ENCODE peak calls at places on chromosomes 5 and 9, in seven cellular contexts. X, C, M, U, Z, E and A are unnamed samples.

GRCh38 chr5:110625376-110625999 is 101.0 kb downstream of the TMEM232 start:
- DNase-seq in U (no peak), M (peak; percentile 63), E (no peak), C (peak; percentile 21), Z (peak; percentile 51), X (no peak), A (peak; percentile 52)

GRCh38 chr9:90086076-90086475 is 481.3 kb downstream of the GADD45G start:
- DNase-seq in Z (no peak), E (no peak), U (no peak), M (peak; percentile 10), X (no peak), C (no peak), A (no peak)

GRCh38 chr9:110187126-110187525 is 20.8 kb downstream of the C9orf152 start:
- DNase-seq in U (no peak), X (no peak), C (no peak), Z (no peak), M (no peak), E (no peak), A (no peak)

GRCh38 chr5:110588241-110588962 is 138.1 kb downstream of the TMEM232 start:
- DNase-seq in M (no peak), U (no peak), E (no peak), Z (no peak), X (no peak), C (no peak), A (no peak)

GRCh38 chr9:78030553-78031270 is 899 bp downstream of the GNAQ start:
- DNase-seq in Z (peak; percentile 69), M (peak; percentile 43), X (peak; percentile 58), C (peak; percentile 79), E (peak; percentile 61), U (peak; percentile 70), A (peak; percentile 21)

GRCh38 chr5:150386024-150386855 is 26.5 kb downstream of the CD74 start:
- DNase-seq in M (peak; percentile 67), Z (no peak), C (no peak), X (no peak), E (no peak), U (no peak), A (no peak)

GRCh38 chr9:121945849-121946248 is 147.3 kb downstream of the TTLL11 start:
- DNase-seq in E (no peak), Z (no peak), U (no peak), M (no peak), C (no peak), X (no peak), A (peak; percentile 47)

GRCh38 chr9:91817493-91818225 is 132.4 kb downstream of the ROR2 start:
- DNase-seq in C (peak; percentile 51), E (peak; percentile 48), M (no peak), X (peak; percentile 43), U (no peak), Z (peak; percentile 87), A (peak; percentile 95)

GRCh38 chr9:94656190-94656589 is 16.9 kb upstream of the FBP1 start:
- DNase-seq in M (peak; percentile 44), X (no peak), Z (no peak), C (no peak), U (no peak), E (no peak), A (no peak)

GRCh38 chr5:151034422-151035379 is 14.3 kb downstream of the GPX3 start:
- DNase-seq in U (no peak), Z (no peak), M (no peak), E (no peak), C (no peak), X (no peak), A (no peak)

GRCh38 chr5:55853818-55854217 is 2.7 kb downstream of the IL31RA start:
- DNase-seq in E (no peak), M (no peak), X (no peak), C (no peak), Z (peak; percentile 35), U (no peak), A (peak; percentile 67)

GRCh38 chr9:92561374-92562329 is 25.9 kb upstream of the ECM2 start:
- DNase-seq in Z (peak; percentile 28), M (no peak), U (no peak), E (no peak), X (no peak), C (no peak), A (peak; percentile 74)

GRCh38 chr5:75885849-75886596 is 168.8 kb upstream of the POC5 start:
- DNase-seq in M (peak; percentile 60), U (no peak), X (peak; percentile 45), C (peak; percentile 70), Z (no peak), E (no peak), A (no peak)

GRCh38 chr9:134490446-134490845 is 151.2 kb upstream of the COL5A1 start:
- DNase-seq in X (no peak), C (no peak), U (no peak), M (no peak), E (no peak), Z (no peak), A (no peak)

GRCh38 chr9:137077758-137078693 is 709 bp downstream of the UAP1L1 start:
- DNase-seq in E (no peak), M (no peak), C (no peak), Z (peak; percentile 28), X (no peak), U (no peak), A (no peak)

GRCh38 chr5:161966544-161966943 is 101.0 kb upstream of the GABRG2 start:
- DNase-seq in M (peak; percentile 8), U (no peak), Z (no peak), C (peak; percentile 55), E (peak; percentile 8), X (no peak), A (no peak)

GRCh38 chr5:151037561-151038291 is 17.3 kb downstream of the GPX3 start:
- DNase-seq in X (no peak), Z (peak; percentile 80), M (peak; percentile 16), U (no peak), E (no peak), C (no peak), A (peak; percentile 75)

GRCh38 chr9:135523521-135524129 is 2.4 kb downstream of the LCN1 start:
- DNase-seq in E (no peak), X (no peak), U (no peak), M (no peak), C (no peak), Z (no peak), A (no peak)

GRCh38 chr5:17267099-17267498 is 49.7 kb downstream of the BASP1 start:
- DNase-seq in Z (no peak), U (no peak), C (no peak), M (peak; percentile 39), X (no peak), E (no peak), A (peak; percentile 65)

GRCh38 chr5:10632110-10632903 is 68.4 kb downstream of the ANKRD33B start:
- DNase-seq in Z (peak; percentile 54), C (peak; percentile 55), X (no peak), E (no peak), M (peak; percentile 47), U (no peak), A (peak; percentile 59)

GRCh38 chr9:106333487-106333886 is 529.5 kb upstream of the ZNF462 start:
- DNase-seq in Z (no peak), X (no peak), E (no peak), U (no peak), M (no peak), C (no peak), A (no peak)

GRCh38 chr5:177419045-177419444 is 7.4 kb upstream of the GRK6 start:
- DNase-seq in C (peak; percentile 67), E (no peak), U (no peak), X (no peak), M (peak; percentile 91), Z (peak; percentile 79), A (peak; percentile 81)

GRCh38 chr5:120538149-120538548 is 74.0 kb downstream of the PRR16 start:
- DNase-seq in E (no peak), C (no peak), U (no peak), Z (peak; percentile 35), X (no peak), M (no peak), A (peak; percentile 90)

GRCh38 chr9:21841133-21841532 is 38.7 kb downstream of the MTAP start:
- DNase-seq in X (no peak), Z (no peak), C (no peak), E (no peak), M (no peak), U (no peak), A (no peak)

GRCh38 chr9:124309665-124310064 is 51.9 kb downstream of the NEK6 start:
- DNase-seq in U (no peak), E (no peak), X (peak; percentile 71), M (peak; percentile 96), Z (peak; percentile 93), C (peak; percentile 96), A (peak; percentile 99)

GRCh38 chr5:169301386-169301930 is 519 bp upstream of the SLIT3 start:
- DNase-seq in X (peak; percentile 62), M (no peak), C (no peak), U (no peak), E (peak; percentile 11), Z (no peak), A (no peak)

GRCh38 chr9:137406876-137407589 is 15.9 kb downstream of the EXD3 start:
- DNase-seq in E (peak; percentile 77), C (peak; percentile 76), X (peak; percentile 80), Z (peak; percentile 74), U (peak; percentile 92), M (peak; percentile 53), A (peak; percentile 44)

GRCh38 chr9:108478431-108478837 is 377.4 kb downstream of the ACTL7B start:
- DNase-seq in M (peak; percentile 36), X (no peak), U (no peak), E (no peak), C (no peak), Z (peak; percentile 91), A (peak; percentile 90)

GRCh38 chr5:58334035-58334434 is 125.9 kb downstream of the PLK2 start:
- DNase-seq in C (peak; percentile 10), M (no peak), E (no peak), U (no peak), X (no peak), Z (no peak), A (no peak)
- H4K8ac ChIP-seq in C (no peak overlapping the region), M (no peak overlapping the region), E (no peak overlapping the region), U (no peak overlapping the region), X (no peak overlapping the region), Z (no peak overlapping the region), A (no peak overlapping the region)

GRCh38 chr9:18928711-18929110 is 104.3 kb downstream of the SAXO1 start:
- DNase-seq in X (no peak), Z (no peak), M (no peak), U (no peak), E (no peak), C (no peak), A (peak; percentile 81)
- H3K18ac ChIP-seq in X (no peak overlapping the region), Z (no peak overlapping the region), M (no peak overlapping the region), U (no peak overlapping the region), E (no peak overlapping the region), C (no peak overlapping the region), A (no peak overlapping the region)

DNA sequence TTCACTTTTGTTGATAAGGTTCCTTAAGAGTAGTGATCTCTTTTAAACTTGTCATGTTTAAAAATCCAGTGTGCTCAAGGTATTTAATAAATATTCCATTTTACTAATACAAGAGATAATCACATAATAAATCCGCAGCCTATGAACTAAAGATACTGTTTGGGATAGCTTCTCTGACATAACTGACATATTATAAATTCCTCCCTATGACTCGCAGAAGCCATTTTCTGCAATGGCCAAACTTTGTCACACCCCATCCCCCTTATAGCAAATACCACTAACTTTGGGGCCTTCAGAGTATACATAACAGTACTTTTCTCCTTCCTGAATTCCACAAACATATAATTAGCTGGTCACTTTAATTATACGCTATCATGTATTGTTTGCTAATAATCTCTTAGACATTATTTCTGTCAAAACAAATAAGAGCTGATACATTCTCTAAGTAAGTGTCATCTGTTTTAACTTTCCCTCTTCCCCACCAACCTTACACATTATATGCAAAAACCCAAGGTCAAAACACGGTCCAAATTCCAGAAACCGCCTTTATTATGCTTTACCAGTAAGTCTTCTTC is 1.1 kb downstream of the TMEM267 start:
- DNase-seq in U (no peak), E (no peak), M (peak; percentile 22), X (no peak), Z (no peak), C (peak; percentile 67), A (peak; percentile 28)
- H3K4ac ChIP-seq in U (peak overlapping the region; percentile 37), E (no peak overlapping the region), M (no peak overlapping the region), X (no peak overlapping the region), Z (no peak overlapping the region), C (no peak overlapping the region), A (peak overlapping the region; percentile 77)

GRCh38 chr5:111738118-111738517 is 18.9 kb downstream of the NREP start:
- DNase-seq in U (no peak), X (no peak), Z (peak; percentile 32), C (no peak), E (no peak), M (no peak), A (no peak)
- H4K8ac ChIP-seq in U (no peak overlapping the region), X (no peak overlapping the region), Z (no peak overlapping the region), C (no peak overlapping the region), E (no peak overlapping the region), M (no peak overlapping the region), A (peak overlapping the region; percentile 82)